ENCODE peak calls at places on chromosome 5, in nine cellular contexts. H, E, X, F, K, V, T, O and N are unnamed samples.

GRCh38 chr5:175047048-175047447 is 322.7 kb downstream of the MSX2 start:
- DNase-seq in H (no peak), E (no peak), X (no peak), F (no peak), K (no peak), V (no peak), T (no peak), O (no peak), N (no peak)

GRCh38 chr5:178418471-178419010 is 171.7 kb downstream of the COL23A1 start:
- DNase-seq in H (no peak), E (no peak), X (no peak), F (no peak), K (no peak), V (no peak), T (no peak), O (peak), N (no peak)

GRCh38 chr5:90133941-90134340 is 275.6 kb downstream of the CETN3 start:
- DNase-seq in H (no peak), E (no peak), X (no peak), F (no peak), K (no peak), V (no peak), T (peak), O (no peak), N (no peak)

GRCh38 chr5:160473736-160474483 is 52.3 kb downstream of the PTTG1 start:
- DNase-seq in H (no peak), E (no peak), X (no peak), F (no peak), K (no peak), V (no peak), T (no peak), O (no peak), N (no peak)

GRCh38 chr5:127680579-127680978 is 22.6 kb upstream of the CCDC192 start:
- DNase-seq in H (no peak), E (no peak), X (no peak), F (no peak), K (no peak), V (no peak), T (no peak), O (no peak), N (no peak)

GRCh38 chr5:93599427-93600146 is 16.6 kb downstream of the NR2F1 start:
- DNase-seq in H (no peak), E (no peak), X (no peak), F (no peak), K (peak), V (no peak), T (no peak), O (no peak), N (peak)

GRCh38 chr5:73303139-73304079 is 130.4 kb downstream of the TMEM174 start:
- DNase-seq in H (no peak), E (no peak), X (no peak), F (no peak), K (no peak), V (peak), T (no peak), O (peak), N (no peak)

GRCh38 chr5:128534729-128535128 is 3.3 kb downstream of the FBN2 start:
- DNase-seq in H (no peak), E (no peak), X (no peak), F (no peak), K (peak), V (no peak), T (peak), O (no peak), N (peak)

GRCh38 chr5:66171349-66172344 is 27.5 kb downstream of the SREK1 start:
- DNase-seq in H (peak), E (no peak), X (peak), F (peak), K (peak), V (peak), T (peak), O (no peak), N (peak)

GRCh38 chr5:1282139-1282992 is 12.5 kb downstream of the TERT start:
- DNase-seq in H (no peak), E (peak), X (peak), F (no peak), K (no peak), V (no peak), T (no peak), O (peak), N (no peak)

GRCh38 chr5:150129813-150130492 is 25.7 kb downstream of the PDGFRB start:
- DNase-seq in H (no peak), E (peak), X (peak), F (peak), K (peak), V (peak), T (peak), O (peak), N (peak)

GRCh38 chr5:67644221-67644920 is 447.8 kb upstream of the CD180 start:
- DNase-seq in H (no peak), E (no peak), X (no peak), F (no peak), K (no peak), V (no peak), T (no peak), O (no peak), N (no peak)

GRCh38 chr5:119302916-119303897 is 52.6 kb upstream of the TNFAIP8 start:
- DNase-seq in H (peak), E (no peak), X (peak), F (peak), K (peak), V (peak), T (peak), O (no peak), N (peak)

DNA sequence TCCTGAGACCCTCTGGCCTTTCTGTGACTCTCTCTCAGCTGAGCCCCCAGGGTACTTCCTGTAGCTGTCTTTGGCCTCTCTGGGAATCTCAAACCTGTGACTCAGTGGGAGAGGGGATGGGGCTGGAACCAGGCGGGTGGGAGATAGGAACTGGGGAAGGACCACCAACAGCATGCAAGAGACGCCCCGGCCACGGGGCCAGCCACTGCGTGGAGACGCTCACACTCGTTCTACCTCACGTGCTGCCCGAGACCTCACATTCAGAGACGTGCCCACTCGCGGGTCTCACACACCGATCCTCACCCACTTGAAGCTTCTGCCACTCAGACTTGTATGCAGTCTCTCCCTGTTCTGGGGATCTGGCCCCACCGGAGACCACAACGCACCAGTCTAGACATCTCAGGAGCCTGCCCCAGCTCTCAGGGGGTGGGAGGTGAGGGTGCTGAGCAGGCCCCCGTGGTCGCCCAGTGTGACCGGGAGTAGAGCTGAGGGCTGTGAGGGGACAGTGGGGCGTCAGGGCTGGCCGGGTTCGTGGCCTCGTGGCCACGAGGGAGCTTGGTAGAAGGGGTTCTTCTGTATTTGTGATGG is 13.8 kb downstream of the GPRIN1 start:
- DNase-seq in H (no peak), E (no peak), X (no peak), F (no peak), K (no peak), V (no peak), T (no peak), O (no peak), N (no peak)
- H3K4me3 ChIP-seq in H (no peak), E (peak), X (no peak), F (no peak), K (no peak), V (no peak), T (no peak), O (no peak), N (no peak)

DNA sequence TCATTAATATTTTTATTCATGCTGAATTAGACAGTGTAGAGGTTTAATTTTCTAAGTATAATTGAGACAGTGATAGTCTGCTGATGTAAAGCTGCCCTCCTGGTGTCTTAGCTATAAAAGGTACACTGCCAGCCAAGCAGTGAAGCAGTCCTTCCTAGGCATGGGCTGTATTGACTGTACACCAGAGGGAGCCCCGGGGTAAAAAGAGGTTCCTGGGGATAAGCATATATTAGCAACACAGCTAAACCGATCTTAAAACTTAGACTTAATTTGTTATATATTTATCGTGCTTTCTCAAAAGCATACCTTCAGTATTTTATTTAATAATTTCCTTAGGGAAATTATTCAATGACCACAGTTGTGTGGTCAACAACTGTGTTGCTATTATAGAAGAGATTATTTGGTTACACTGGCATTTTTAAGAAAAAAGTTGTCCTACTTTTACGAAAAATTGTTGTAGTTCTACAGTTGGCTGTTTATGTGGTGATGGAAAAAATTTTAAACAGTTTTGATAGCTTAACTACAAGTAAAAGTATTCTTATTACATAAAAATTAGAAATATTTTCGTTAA is 68.8 kb downstream of the ELL2 start:
- DNase-seq in H (no peak), E (no peak), X (no peak), F (peak), K (peak), V (peak), T (peak), O (no peak), N (peak)
- TF ChIP-seq CTCF in H (peak), E (peak), X (peak), F (peak), K (peak), V (peak), T (peak), O (no peak), N (peak)

DNA sequence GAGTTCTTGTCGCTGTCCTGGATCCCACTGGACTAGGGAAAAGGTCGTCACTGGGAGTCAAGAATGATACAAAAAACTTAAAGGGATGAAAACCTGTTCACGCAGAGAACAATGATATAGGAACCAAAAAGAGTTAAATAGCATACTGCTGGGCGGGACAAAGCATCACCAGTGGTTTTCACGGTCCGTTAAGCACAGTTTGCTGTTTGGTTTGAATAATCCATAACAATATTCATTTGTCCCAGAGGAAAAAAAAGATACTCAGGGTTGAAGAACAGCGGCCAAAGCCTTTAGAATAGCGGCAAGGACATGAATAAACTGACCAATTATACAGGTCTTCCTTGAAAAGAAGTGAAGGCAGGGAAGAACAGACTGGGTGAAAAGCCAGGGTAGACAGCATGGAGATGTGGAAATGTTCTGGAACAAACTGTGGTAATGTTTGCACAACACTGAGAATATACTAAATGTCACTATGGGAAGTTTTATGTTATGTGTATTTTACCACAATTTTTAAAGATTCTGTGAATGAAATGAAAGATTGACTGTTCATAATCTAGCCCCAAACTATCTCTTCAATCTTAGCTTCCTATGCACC is 60.8 kb downstream of the MTMR12 start:
- DNase-seq in H (no peak), E (no peak), X (no peak), F (no peak), K (no peak), V (no peak), T (no peak), O (no peak), N (no peak)
- H3K4me3 ChIP-seq in H (no peak), E (no peak), X (no peak), F (no peak), K (no peak), V (no peak), T (no peak), O (no peak), N (no peak)

GRCh38 chr5:131169810-131170539 is 769 bp upstream of the LYRM7 start:
- DNase-seq in H (no peak), E (no peak), X (no peak), F (no peak), K (no peak), V (no peak), T (no peak), O (no peak), N (no peak)

GRCh38 chr5:131167615-131168014 is 2.6 kb upstream of the HINT1 start:
- DNase-seq in H (no peak), E (no peak), X (no peak), F (no peak), K (no peak), V (no peak), T (no peak), O (no peak), N (no peak)

GRCh38 chr5:131163315-131164119 is 1.5 kb downstream of the HINT1 start:
- DNase-seq in H (no peak), E (no peak), X (peak), F (peak), K (peak), V (peak), T (peak), O (no peak), N (peak)

GRCh38 chr5:131164161-131164930 is 710 bp downstream of the HINT1 start:
- DNase-seq in H (peak), E (peak), X (peak), F (peak), K (peak), V (peak), T (peak), O (peak), N (peak)

GRCh38 chr5:131164931-131165727 is at the start of gene HINT1:
- DNase-seq in H (peak), E (peak), X (peak), F (peak), K (peak), V (peak), T (peak), O (peak), N (peak)
- TF ChIP-seq CTCF in H (no peak), E (no peak), X (no peak), F (peak), K (peak), V (peak), T (no peak), O (no peak), N (peak)

DNA sequence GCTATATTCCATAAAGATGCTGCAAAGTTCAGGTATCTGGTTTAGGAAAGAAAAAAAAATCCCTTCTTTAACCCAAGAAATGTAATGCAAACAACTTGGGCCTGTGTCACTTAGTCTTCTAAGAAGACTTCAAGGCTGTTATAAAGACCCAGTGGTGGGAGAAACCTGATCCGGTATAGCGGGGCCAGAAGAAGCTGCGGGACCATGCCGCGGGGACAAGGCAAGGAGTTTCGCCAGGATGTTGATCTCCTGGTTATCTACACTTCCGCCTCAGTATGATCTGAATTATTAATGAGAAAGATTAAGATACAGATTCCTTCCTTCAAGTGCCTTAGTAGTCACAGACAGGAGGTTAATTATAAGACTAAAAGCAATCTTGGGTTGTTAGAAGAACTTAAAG is 22.5 kb downstream of the ERAP1 start:
- DNase-seq in H (no peak), E (no peak), X (no peak), F (no peak), K (no peak), V (no peak), T (no peak), O (no peak), N (no peak)
- H3K4me3 ChIP-seq in H (no peak), E (no peak), X (no peak), F (no peak), K (no peak), V (no peak), T (no peak), O (no peak), N (no peak)